ENCODE peak calls at places on chromosomes 11 and 22, in six cellular contexts. One of them, this sample, is unnamed.

GRCh38 chr11:35553831-35554230 is 28.4 kb upstream of the PAMR1 start:
- DNase-seq in hepatocyte: no peak
- DNase-seq in kidney: no peak
- DNase-seq in tibial artery: no peak
- DNase-seq in lung: no peak
- DNase-seq in upper lobe of right lung: no peak
- DNase-seq in this sample: no peak

GRCh38 chr22:38228873-38229740 is 27.3 kb downstream of the MAFF start:
- DNase-seq in hepatocyte: no peak
- DNase-seq in kidney: no peak
- DNase-seq in tibial artery: peak; percentile 79
- DNase-seq in lung: no peak
- DNase-seq in upper lobe of right lung: no peak
- DNase-seq in this sample: no peak

GRCh38 chr11:72585762-72586590 is 88.2 kb downstream of the PDE2A start:
- DNase-seq in kidney: peak; percentile 69
- DNase-seq in tibial artery: peak; percentile 52
- DNase-seq in upper lobe of right lung: no peak
- DNase-seq in lung: peak; percentile 56
- DNase-seq in hepatocyte: peak; percentile 86
- DNase-seq in this sample: peak; percentile 62

GRCh38 chr22:41770715-41771452 is 29.6 kb upstream of the CCDC134 start:
- DNase-seq in upper lobe of right lung: no peak
- DNase-seq in kidney: no peak
- DNase-seq in hepatocyte: no peak
- DNase-seq in tibial artery: no peak
- DNase-seq in lung: no peak
- DNase-seq in this sample: no peak

GRCh38 chr11:9158898-9159391 is 67.5 kb upstream of the SCUBE2 start:
- DNase-seq in lung: no peak
- DNase-seq in upper lobe of right lung: no peak
- DNase-seq in kidney: no peak
- DNase-seq in tibial artery: no peak
- DNase-seq in hepatocyte: no peak
- DNase-seq in this sample: no peak

GRCh38 chr11:90803366-90803765 is 580.5 kb upstream of the CHORDC1 start:
- DNase-seq in kidney: no peak
- DNase-seq in hepatocyte: no peak
- DNase-seq in tibial artery: no peak
- DNase-seq in lung: no peak
- DNase-seq in upper lobe of right lung: no peak
- DNase-seq in this sample: no peak

GRCh38 chr11:11440149-11440548 is 87.1 kb upstream of the CSNK2A3 start:
- DNase-seq in lung: no peak
- DNase-seq in tibial artery: no peak
- DNase-seq in hepatocyte: no peak
- DNase-seq in kidney: no peak
- DNase-seq in upper lobe of right lung: no peak
- DNase-seq in this sample: no peak

GRCh38 chr11:90204832-90205646 is 17.8 kb downstream of the CHORDC1 start:
- DNase-seq in hepatocyte: peak; percentile 58
- DNase-seq in lung: no peak
- DNase-seq in upper lobe of right lung: no peak
- DNase-seq in kidney: no peak
- DNase-seq in tibial artery: no peak
- DNase-seq in this sample: no peak

GRCh38 chr11:134226806-134227325 is 2.4 kb downstream of the VPS26B start:
- DNase-seq in hepatocyte: no peak
- DNase-seq in tibial artery: no peak
- DNase-seq in kidney: no peak
- DNase-seq in upper lobe of right lung: no peak
- DNase-seq in lung: no peak
- DNase-seq in this sample: no peak

GRCh38 chr22:19523240-19524169 is 705 bp downstream of the CLDN5 start:
- DNase-seq in tibial artery: no peak
- DNase-seq in kidney: no peak
- DNase-seq in lung: no peak
- DNase-seq in upper lobe of right lung: no peak
- DNase-seq in hepatocyte: no peak
- DNase-seq in this sample: no peak

GRCh38 chr11:64593156-64594105 is 2.4 kb downstream of the SLC22A12 start:
- DNase-seq in tibial artery: no peak
- DNase-seq in upper lobe of right lung: peak; percentile 62
- DNase-seq in kidney: peak; percentile 60
- DNase-seq in lung: no peak
- DNase-seq in hepatocyte: no peak
- DNase-seq in this sample: peak; percentile 30

GRCh38 chr11:93248602-93249001 is 50.8 kb upstream of the SLC36A4 start:
- DNase-seq in lung: no peak
- DNase-seq in tibial artery: no peak
- DNase-seq in kidney: no peak
- DNase-seq in upper lobe of right lung: no peak
- DNase-seq in hepatocyte: no peak
- DNase-seq in this sample: no peak

GRCh38 chr11:118842369-118842768 is 41.3 kb upstream of the CXCR5 start:
- DNase-seq in upper lobe of right lung: no peak
- DNase-seq in kidney: no peak
- DNase-seq in hepatocyte: no peak
- DNase-seq in tibial artery: no peak
- DNase-seq in lung: no peak
- DNase-seq in this sample: no peak

GRCh38 chr11:23897453-23898289 is 599.2 kb upstream of the LUZP2 start:
- DNase-seq in hepatocyte: peak; percentile 9
- DNase-seq in lung: no peak
- DNase-seq in kidney: no peak
- DNase-seq in upper lobe of right lung: no peak
- DNase-seq in tibial artery: no peak
- DNase-seq in this sample: no peak

GRCh38 chr11:19938051-19938856 is 222.0 kb downstream of the DBX1 start:
- DNase-seq in hepatocyte: peak; percentile 74
- DNase-seq in lung: no peak
- DNase-seq in upper lobe of right lung: no peak
- DNase-seq in kidney: no peak
- DNase-seq in tibial artery: no peak
- DNase-seq in this sample: no peak

GRCh38 chr11:102662607-102663006 is 37.5 kb upstream of the MMP20 start:
- DNase-seq in upper lobe of right lung: no peak
- DNase-seq in tibial artery: no peak
- DNase-seq in hepatocyte: no peak
- DNase-seq in lung: no peak
- DNase-seq in kidney: no peak
- DNase-seq in this sample: no peak

GRCh38 chr11:102669664-102670063 is 35.9 kb downstream of the MMP27 start:
- DNase-seq in tibial artery: no peak
- DNase-seq in lung: no peak
- DNase-seq in hepatocyte: no peak
- DNase-seq in upper lobe of right lung: no peak
- DNase-seq in kidney: no peak
- DNase-seq in this sample: no peak

GRCh38 chr11:102666331-102666957 is 39.1 kb downstream of the MMP27 start:
- DNase-seq in kidney: no peak
- DNase-seq in lung: peak; percentile 39
- DNase-seq in tibial artery: no peak
- DNase-seq in hepatocyte: peak; percentile 70
- DNase-seq in upper lobe of right lung: no peak
- DNase-seq in this sample: no peak

GRCh38 chr11:102661040-102661439 is 35.9 kb upstream of the MMP20 start:
- DNase-seq in upper lobe of right lung: no peak
- DNase-seq in tibial artery: no peak
- DNase-seq in hepatocyte: no peak
- DNase-seq in lung: no peak
- DNase-seq in kidney: no peak
- DNase-seq in this sample: no peak

DNA sequence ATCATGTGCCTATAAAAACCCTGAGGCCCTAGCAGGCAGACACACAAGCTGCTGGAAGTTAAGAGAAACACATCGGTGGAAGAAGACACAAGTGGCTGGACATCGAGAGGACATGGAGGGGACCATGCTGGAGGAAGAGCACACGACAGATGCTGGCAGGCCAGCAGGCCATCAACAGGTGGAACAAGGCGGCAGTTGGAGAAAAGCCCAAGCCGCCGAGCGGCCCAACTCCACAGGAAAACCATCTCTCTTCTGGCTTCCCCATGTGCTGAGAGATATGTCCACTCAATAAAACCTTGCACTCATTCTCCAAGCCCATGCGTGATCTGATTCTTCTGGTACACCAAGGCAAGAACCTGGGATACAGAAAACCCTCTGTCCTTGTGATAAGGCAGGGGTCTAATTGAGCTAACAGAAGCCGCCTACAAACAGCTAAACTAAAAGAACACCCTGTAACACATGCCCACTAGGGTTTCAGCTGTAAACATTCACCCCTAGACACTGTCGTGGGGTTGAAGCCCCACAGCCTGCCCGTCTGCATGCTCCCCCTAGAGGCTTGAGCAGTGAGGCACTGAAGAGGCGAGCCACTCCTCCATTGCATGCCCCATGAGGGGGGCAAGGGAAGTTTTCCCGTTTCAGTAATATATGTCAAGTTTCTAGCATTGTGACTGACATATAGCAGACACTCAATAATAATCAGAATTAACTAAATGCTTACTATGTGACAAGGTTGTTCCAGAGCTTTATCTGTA is 39.0 kb upstream of the MMP20 start:
- DNase-seq in kidney: no peak
- DNase-seq in tibial artery: no peak
- DNase-seq in lung: no peak
- DNase-seq in upper lobe of right lung: no peak
- DNase-seq in hepatocyte: no peak
- DNase-seq in this sample: no peak
- TF ChIP-seq CTCF in kidney: no peak
- TF ChIP-seq CTCF in tibial artery: no peak
- TF ChIP-seq CTCF in lung: no peak
- TF ChIP-seq CTCF in upper lobe of right lung: no peak
- TF ChIP-seq CTCF in hepatocyte: peak; percentile 17
- TF ChIP-seq CTCF in this sample: no peak

GRCh38 chr22:48520888-48521600 is 1306.6 kb downstream of the BRD1 start:
- DNase-seq in lung: no peak
- DNase-seq in kidney: no peak
- DNase-seq in hepatocyte: no peak
- DNase-seq in upper lobe of right lung: no peak
- DNase-seq in tibial artery: no peak
- DNase-seq in this sample: no peak

GRCh38 chr22:48523091-48523490 is 1304.6 kb downstream of the BRD1 start:
- DNase-seq in hepatocyte: no peak
- DNase-seq in kidney: no peak
- DNase-seq in tibial artery: no peak
- DNase-seq in upper lobe of right lung: no peak
- DNase-seq in lung: no peak
- DNase-seq in this sample: no peak

GRCh38 chr22:48520207-48520606 is 1307.5 kb downstream of the BRD1 start:
- DNase-seq in kidney: no peak
- DNase-seq in lung: no peak
- DNase-seq in upper lobe of right lung: no peak
- DNase-seq in tibial artery: no peak
- DNase-seq in hepatocyte: no peak
- DNase-seq in this sample: no peak

GRCh38 chr22:48522271-48522670 is 1305.4 kb downstream of the BRD1 start:
- DNase-seq in kidney: no peak
- DNase-seq in upper lobe of right lung: no peak
- DNase-seq in lung: no peak
- DNase-seq in tibial artery: no peak
- DNase-seq in hepatocyte: no peak
- DNase-seq in this sample: no peak

GRCh38 chr22:48523761-48524160 is 1303.9 kb downstream of the BRD1 start:
- DNase-seq in kidney: no peak
- DNase-seq in hepatocyte: no peak
- DNase-seq in lung: no peak
- DNase-seq in upper lobe of right lung: no peak
- DNase-seq in tibial artery: no peak
- DNase-seq in this sample: no peak
- TF ChIP-seq CTCF in kidney: no peak
- TF ChIP-seq CTCF in hepatocyte: no peak
- TF ChIP-seq CTCF in lung: no peak
- TF ChIP-seq CTCF in upper lobe of right lung: no peak
- TF ChIP-seq CTCF in tibial artery: no peak
- TF ChIP-seq CTCF in this sample: no peak

GRCh38 chr11:4094348-4095291 is at the start of gene RRM1:
- DNase-seq in hepatocyte: peak; percentile 97
- DNase-seq in upper lobe of right lung: peak; percentile 96
- DNase-seq in kidney: peak; percentile 98
- DNase-seq in lung: peak; percentile 95
- DNase-seq in tibial artery: peak; percentile 95
- DNase-seq in this sample: peak; percentile 94
- TF ChIP-seq CTCF in hepatocyte: no peak
- TF ChIP-seq CTCF in upper lobe of right lung: no peak
- TF ChIP-seq CTCF in kidney: no peak
- TF ChIP-seq CTCF in lung: no peak
- TF ChIP-seq CTCF in tibial artery: no peak
- TF ChIP-seq CTCF in this sample: no peak

GRCh38 chr11:76671236-76671590 is 666 bp upstream of the LRRC32 start:
- DNase-seq in kidney: no peak
- DNase-seq in tibial artery: no peak
- DNase-seq in lung: no peak
- DNase-seq in upper lobe of right lung: no peak
- DNase-seq in hepatocyte: no peak
- DNase-seq in this sample: no peak

GRCh38 chr11:76669901-76670474 is 559 bp downstream of the LRRC32 start:
- DNase-seq in tibial artery: peak; percentile 76
- DNase-seq in upper lobe of right lung: peak; percentile 55
- DNase-seq in hepatocyte: peak; percentile 67
- DNase-seq in kidney: peak; percentile 88
- DNase-seq in lung: no peak
- DNase-seq in this sample: peak; percentile 44

GRCh38 chr11:76671626-76672309 is 1.2 kb upstream of the LRRC32 start:
- DNase-seq in tibial artery: no peak
- DNase-seq in lung: no peak
- DNase-seq in kidney: no peak
- DNase-seq in upper lobe of right lung: peak; percentile 47
- DNase-seq in hepatocyte: no peak
- DNase-seq in this sample: no peak

GRCh38 chr11:76672431-76673163 is 2.0 kb upstream of the LRRC32 start:
- DNase-seq in kidney: peak; percentile 86
- DNase-seq in lung: no peak
- DNase-seq in hepatocyte: no peak
- DNase-seq in tibial artery: no peak
- DNase-seq in upper lobe of right lung: no peak
- DNase-seq in this sample: no peak

DNA sequence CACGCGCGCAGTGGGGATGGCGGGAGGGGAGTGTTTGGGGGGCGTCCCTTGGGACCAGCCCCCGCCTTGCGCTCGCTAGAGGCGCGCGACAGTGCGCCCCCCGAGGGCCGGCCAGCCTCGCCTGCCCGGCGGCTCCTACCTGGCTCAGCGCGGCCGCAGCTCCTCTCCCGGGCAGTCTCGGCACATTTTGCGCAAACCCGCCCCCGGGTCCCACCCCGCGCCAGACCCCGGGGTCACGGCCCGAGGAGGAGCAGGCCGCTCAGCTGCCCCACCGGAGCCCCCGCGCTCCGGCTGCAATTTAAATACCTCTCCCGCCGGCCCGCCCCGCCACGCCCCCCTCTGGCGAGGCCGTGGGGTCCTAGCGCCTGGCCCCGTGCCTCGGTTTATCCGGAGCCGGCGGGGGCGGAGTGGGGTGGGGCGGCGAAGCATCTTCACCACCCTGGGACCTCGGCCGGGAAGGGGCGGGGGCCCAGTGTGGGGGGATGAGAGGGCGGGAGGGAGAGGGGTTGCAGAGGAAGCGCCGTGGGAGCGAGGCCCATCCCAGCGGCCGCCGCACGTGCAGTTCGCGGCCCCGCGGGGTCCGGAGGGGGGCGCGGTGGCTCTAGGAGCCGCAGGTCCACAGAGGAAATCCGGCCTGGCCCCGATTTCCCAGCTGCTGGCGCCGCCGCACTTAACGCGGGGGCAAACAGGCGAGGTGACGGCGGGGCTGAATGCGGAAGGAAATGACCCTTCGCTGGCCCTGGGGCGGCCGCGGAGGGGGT is at the start of gene LRRC32:
- DNase-seq in lung: peak; percentile 55
- DNase-seq in upper lobe of right lung: peak; percentile 79
- DNase-seq in kidney: peak; percentile 93
- DNase-seq in tibial artery: peak; percentile 56
- DNase-seq in hepatocyte: peak; percentile 55
- DNase-seq in this sample: peak; percentile 84
- TF ChIP-seq CTCF in lung: no peak
- TF ChIP-seq CTCF in upper lobe of right lung: peak; percentile 24
- TF ChIP-seq CTCF in kidney: peak; percentile 1
- TF ChIP-seq CTCF in tibial artery: no peak
- TF ChIP-seq CTCF in hepatocyte: peak; percentile 13
- TF ChIP-seq CTCF in this sample: no peak